ENCODE peak calls at places on chromosome 12, in six cellular contexts. E is brain microvascular endothelial cell, U is left ventricle myocardium superior, W is T follicular helper cell, G is activated gamma-delta T cell treated with Interleukin-2 at 50 U/mL for 16 hours, C is H54. J is an unnamed sample.

GRCh38 chr12:91262023-91262676 is 79.5 kb upstream of the DCN start:
- DNase-seq in G (no peak), U (no peak), C (no peak), W (no peak), E (no peak), J (no peak)

GRCh38 chr12:45730842-45731336 is 1.4 kb downstream of the ARID2 start:
- DNase-seq in W (peak; percentile 5), U (no peak), C (no peak), G (peak; percentile 28), E (peak; percentile 11), J (peak; percentile 2)

GRCh38 chr12:45010051-45010450 is 40.8 kb downstream of the DBX2 start:
- DNase-seq in E (no peak), C (no peak), W (no peak), G (no peak), U (no peak), J (no peak)

GRCh38 chr12:19461986-19462385 is 22.7 kb downstream of the AEBP2 start:
- DNase-seq in W (no peak), C (no peak), G (no peak), U (no peak), E (no peak), J (no peak)

GRCh38 chr12:94175763-94176660 is 27.6 kb downstream of the PLXNC1 start:
- DNase-seq in U (no peak), W (no peak), E (no peak), G (no peak), C (no peak), J (no peak)

GRCh38 chr12:49017764-49018281 is 753 bp downstream of the PRKAG1 start:
- DNase-seq in C (no peak), E (peak; percentile 32), G (no peak), W (no peak), U (peak; percentile 47), J (peak; percentile 18)

GRCh38 chr12:3300833-3301401 is 190.1 kb upstream of the PRMT8 start:
- DNase-seq in U (no peak), W (no peak), C (no peak), G (no peak), E (no peak), J (no peak)

GRCh38 chr12:54016478-54016964 is 7.7 kb downstream of the HOXC8 start:
- DNase-seq in E (no peak), U (no peak), G (no peak), W (no peak), C (peak; percentile 77), J (no peak)

GRCh38 chr12:27999521-27999920 is 27.0 kb upstream of the PTHLH start:
- DNase-seq in U (no peak), G (no peak), W (no peak), E (no peak), C (no peak), J (no peak)

GRCh38 chr12:120015313-120015712 is 26.3 kb downstream of the BICDL1 start:
- DNase-seq in U (no peak), E (no peak), C (no peak), G (peak; percentile 17), W (no peak), J (no peak)

J was measured in CD4-positive, alpha-beta T cell.